ENCODE peak calls at places on chromosomes 6 and 20, in six cellular contexts. I, V, A, K, O and W are unnamed samples.
A peak's percentile ranks its signal among the peaks of the same experiment; 100 is the strongest.

GRCh38 chr6:73694711-73695411 is 1.1 kb upstream of the CD109 start:
- DNase-seq in O (no peak), V (no peak), I (no peak), K (no peak), A (no peak), W (no peak)

GRCh38 chr6:19864285-19864684 is 27.1 kb downstream of the ID4 start:
- DNase-seq in A (no peak), K (peak; percentile 43), V (no peak), O (no peak), I (no peak), W (no peak)

GRCh38 chr6:107713214-107713962 is 110.7 kb downstream of the SCML4 start:
- DNase-seq in O (no peak), V (peak; percentile 45), I (peak; percentile 59), A (no peak), K (no peak), W (peak; percentile 59)

GRCh38 chr20:61056627-61057312 is 195.3 kb upstream of the CDH4 start:
- DNase-seq in O (no peak), I (no peak), V (no peak), K (no peak), A (no peak), W (no peak)

GRCh38 chr6:134253681-134254080 is 64.2 kb downstream of the SGK1 start:
- DNase-seq in V (no peak), K (no peak), A (no peak), O (no peak), I (no peak), W (no peak)

GRCh38 chr6:76789580-76789979 is 673.7 kb downstream of the HTR1B start:
- DNase-seq in O (no peak), K (no peak), A (no peak), I (no peak), V (no peak), W (no peak)

GRCh38 chr6:12472601-12473038 is 182.5 kb downstream of the EDN1 start:
- DNase-seq in O (peak; percentile 24), K (no peak), A (no peak), V (no peak), I (no peak), W (no peak)

GRCh38 chr6:112475083-112475482 is 128.0 kb downstream of the RFPL4B start:
- DNase-seq in I (no peak), V (no peak), O (peak; percentile 64), K (no peak), A (no peak), W (no peak)